ENCODE peak calls at places on chromosomes 2 and 18, in seven cellular contexts. U is cardiac fibroblast; C is CD8-positive, alpha-beta memory T cell; W is astrocyte of the cerebellum; I is iPS DF 6.9; L is upper lobe of right lung; J is left lung. N is an unnamed sample.

GRCh38 chr2:187468262-187468661 is 20.2 kb upstream of the CALCRL start:
- DNase-seq in J (no peak), C (no peak), I (no peak), L (no peak), W (no peak), U (no peak), N (no peak)

GRCh38 chr2:121099329-121100318 is 185.4 kb downstream of the TFCP2L1 start:
- DNase-seq in I (no peak), U (no peak), C (no peak), L (peak), W (no peak), J (no peak), N (no peak)

GRCh38 chr2:223856584-223856983 is 19.2 kb upstream of the AP1S3 start:
- DNase-seq in J (no peak), I (no peak), W (no peak), U (no peak), C (no peak), L (no peak), N (no peak)

GRCh38 chr2:189613650-189614420 is 33.2 kb upstream of the SLC40A1 start:
- DNase-seq in L (no peak), C (no peak), W (no peak), I (no peak), U (peak), J (no peak), N (peak)

GRCh38 chr2:178865537-178865936 is 58.3 kb upstream of the TTN start:
- DNase-seq in W (no peak), C (no peak), I (no peak), J (no peak), L (no peak), U (no peak), N (no peak)

GRCh38 chr2:8479298-8479697 is 202.6 kb upstream of the ID2 start:
- DNase-seq in W (no peak), L (no peak), C (no peak), U (peak), I (no peak), J (no peak), N (no peak)

GRCh38 chr18:23228102-23229051 is 93.1 kb downstream of the CABLES1 start:
- DNase-seq in C (peak), U (peak), I (no peak), J (no peak), L (no peak), W (no peak), N (no peak)

GRCh38 chr2:71070294-71071025 is 2.0 kb downstream of the NAGK start:
- DNase-seq in I (no peak), J (no peak), U (peak), C (no peak), W (no peak), L (no peak), N (no peak)

GRCh38 chr2:20525041-20526035 is 78.5 kb downstream of the RHOB start:
- DNase-seq in L (peak), I (no peak), W (no peak), C (no peak), J (peak), U (peak), N (no peak)

GRCh38 chr18:79448621-79449020 is 52.9 kb downstream of the NFATC1 start:
- DNase-seq in W (no peak), U (no peak), L (no peak), C (no peak), I (no peak), J (no peak), N (no peak)

GRCh38 chr18:63073481-63073880 is 246.1 kb downstream of the BCL2 start:
- DNase-seq in L (no peak), J (no peak), C (no peak), W (no peak), U (no peak), I (no peak), N (no peak)

GRCh38 chr2:55962910-55963309 is 39.3 kb upstream of the EFEMP1 start:
- DNase-seq in U (no peak), I (no peak), L (no peak), C (no peak), J (no peak), W (no peak), N (no peak)

GRCh38 chr2:235920216-235920615 is 248.0 kb downstream of the GBX2 start:
- DNase-seq in C (no peak), U (no peak), I (no peak), L (no peak), W (no peak), J (no peak), N (no peak)

GRCh38 chr18:13223341-13224148 is 5.0 kb downstream of the LDLRAD4 start:
- DNase-seq in U (no peak), C (no peak), W (no peak), I (no peak), J (no peak), L (no peak), N (no peak)

GRCh38 chr2:175205523-175205922 is 24.0 kb upstream of the ATP5MC3 start:
- DNase-seq in U (peak), L (no peak), I (no peak), W (no peak), C (no peak), J (no peak), N (no peak)

GRCh38 chr2:220489116-220489515 is 861.7 kb downstream of the SLC4A3 start:
- DNase-seq in L (no peak), U (no peak), J (no peak), W (no peak), I (no peak), C (no peak), N (no peak)

GRCh38 chr2:188659656-188660406 is 314.3 kb upstream of the COL3A1 start:
- DNase-seq in U (peak), C (no peak), W (no peak), J (no peak), I (no peak), L (no peak), N (no peak)

GRCh38 chr2:98134138-98134537 is 47.2 kb downstream of the VWA3B start:
- DNase-seq in J (peak), W (peak), U (no peak), L (peak), C (no peak), I (no peak), N (no peak)

GRCh38 chr2:121567957-121568409 is 37.3 kb downstream of the RNU4ATAC start:
- DNase-seq in I (no peak), J (no peak), U (no peak), L (no peak), W (no peak), C (no peak), N (no peak)

GRCh38 chr2:101608411-101609317 is 88.8 kb upstream of the MAP4K4 start:
- DNase-seq in L (no peak), W (no peak), U (no peak), I (no peak), J (no peak), C (no peak), N (no peak)

GRCh38 chr18:36298113-36298701 is 694 bp downstream of the FHOD3 start:
- DNase-seq in L (no peak), J (no peak), I (no peak), W (no peak), C (no peak), U (no peak), N (no peak)

GRCh38 chr2:170576296-170576695 is 138.8 kb upstream of the SP5 start:
- DNase-seq in C (no peak), U (no peak), W (no peak), L (no peak), J (no peak), I (no peak), N (no peak)

DNA sequence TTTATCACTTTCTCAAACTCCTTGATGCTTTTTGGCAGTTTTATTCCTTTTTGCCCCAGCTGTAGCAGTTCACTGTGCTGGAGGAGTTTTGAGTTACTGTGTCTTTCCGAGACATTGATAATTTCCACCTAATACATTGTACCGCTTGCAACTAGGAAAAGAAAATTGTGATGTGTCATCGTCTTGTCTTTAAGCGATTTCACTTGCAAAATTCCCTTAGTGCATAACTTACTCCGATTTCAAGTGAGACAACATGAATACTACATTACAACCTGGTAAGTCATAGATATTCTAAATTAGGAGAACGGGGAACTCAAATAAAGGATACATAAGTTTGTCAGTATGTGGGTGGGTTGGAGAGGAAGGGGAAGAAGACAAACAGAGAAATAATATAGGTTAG is 340.5 kb upstream of the KYNU start:
- DNase-seq in W (no peak), C (no peak), L (no peak), J (no peak), U (no peak), I (no peak), N (no peak)
- H3K4me3 ChIP-seq in W (no peak), C (no peak), L (no peak), J (no peak), U (no peak), I (no peak), N (no peak)

GRCh38 chr18:76564636-76565237 is 69.7 kb upstream of the ZNF516 start:
- DNase-seq in C (no peak), L (no peak), U (no peak), W (no peak), J (no peak), I (no peak), N (no peak)
- H3K4me3 ChIP-seq in C (no peak), L (peak), U (no peak), W (no peak), J (peak), I (no peak), N (peak)

GRCh38 chr2:143176606-143177005 is 47.4 kb downstream of the ARHGAP15 start:
- DNase-seq in U (peak), I (no peak), W (no peak), C (no peak), L (no peak), J (no peak), N (no peak)
- H3K4me3 ChIP-seq in U (no peak), I (no peak), W (no peak), C (peak), L (peak), J (no peak), N (no peak)

GRCh38 chr2:105790467-105791118 is 45.9 kb downstream of the NCK2 start:
- DNase-seq in U (no peak), L (no peak), J (no peak), C (no peak), I (no peak), W (no peak), N (no peak)
- H3K4me3 ChIP-seq in U (no peak), L (no peak), J (no peak), C (peak), I (no peak), W (no peak), N (no peak)

DNA sequence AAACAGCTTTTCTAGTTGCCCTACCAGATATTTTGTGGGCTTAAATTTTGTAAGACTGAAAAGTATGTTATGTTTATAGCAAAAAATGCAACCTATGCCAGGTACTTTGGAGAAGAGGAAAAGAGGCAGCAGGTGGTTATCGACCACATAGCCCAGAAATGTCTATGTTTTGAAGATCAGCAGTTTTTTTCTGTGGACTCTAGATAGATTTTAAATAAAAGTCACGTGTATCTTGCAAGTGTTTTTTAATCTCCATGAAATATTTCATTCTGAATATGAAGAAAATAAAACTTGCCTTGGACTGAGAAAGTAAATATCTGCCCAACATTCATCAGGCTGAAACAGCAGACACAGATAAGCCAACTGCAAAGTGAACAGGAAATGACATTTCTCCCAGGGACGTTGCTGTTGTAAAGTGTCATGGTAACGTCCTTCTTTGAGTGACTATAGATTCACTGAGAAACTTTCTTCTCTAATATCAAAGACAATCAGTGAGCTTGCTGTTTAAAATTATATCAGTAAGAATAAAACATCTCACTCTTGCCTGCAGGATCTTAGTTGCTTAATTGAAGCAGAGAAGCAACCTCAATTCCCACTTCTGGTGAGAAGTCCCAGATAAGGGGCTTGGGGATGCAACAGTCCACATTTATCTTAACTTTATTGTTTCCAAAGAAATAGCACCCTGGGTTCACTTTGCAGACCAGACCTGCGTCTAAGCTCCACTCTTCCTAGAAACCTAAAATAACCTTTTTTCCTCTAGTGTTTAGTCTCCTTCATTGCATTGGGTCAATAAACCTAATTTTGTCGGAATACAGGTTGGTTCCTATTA is 6.3 kb downstream of the MYOM1 start:
- DNase-seq in C (no peak), W (no peak), L (no peak), I (no peak), J (no peak), U (peak), N (no peak)
- H3K4me3 ChIP-seq in C (no peak), W (no peak), L (no peak), I (no peak), J (no peak), U (no peak), N (no peak)

GRCh38 chr2:40457846-40458245 is 6.0 kb upstream of the SLC8A1 start:
- DNase-seq in I (no peak), L (no peak), U (peak), J (no peak), C (no peak), W (no peak), N (no peak)

GRCh38 chr2:40448476-40449079 is 3.3 kb downstream of the SLC8A1 start:
- DNase-seq in U (peak), I (no peak), C (no peak), L (no peak), W (no peak), J (no peak), N (no peak)

GRCh38 chr2:40455661-40456060 is 3.8 kb upstream of the SLC8A1 start:
- DNase-seq in J (peak), C (no peak), W (no peak), I (no peak), U (no peak), L (peak), N (no peak)

GRCh38 chr2:40450066-40450841 is 1.6 kb downstream of the SLC8A1 start:
- DNase-seq in U (peak), I (no peak), W (no peak), C (no peak), L (no peak), J (no peak), N (peak)

DNA sequence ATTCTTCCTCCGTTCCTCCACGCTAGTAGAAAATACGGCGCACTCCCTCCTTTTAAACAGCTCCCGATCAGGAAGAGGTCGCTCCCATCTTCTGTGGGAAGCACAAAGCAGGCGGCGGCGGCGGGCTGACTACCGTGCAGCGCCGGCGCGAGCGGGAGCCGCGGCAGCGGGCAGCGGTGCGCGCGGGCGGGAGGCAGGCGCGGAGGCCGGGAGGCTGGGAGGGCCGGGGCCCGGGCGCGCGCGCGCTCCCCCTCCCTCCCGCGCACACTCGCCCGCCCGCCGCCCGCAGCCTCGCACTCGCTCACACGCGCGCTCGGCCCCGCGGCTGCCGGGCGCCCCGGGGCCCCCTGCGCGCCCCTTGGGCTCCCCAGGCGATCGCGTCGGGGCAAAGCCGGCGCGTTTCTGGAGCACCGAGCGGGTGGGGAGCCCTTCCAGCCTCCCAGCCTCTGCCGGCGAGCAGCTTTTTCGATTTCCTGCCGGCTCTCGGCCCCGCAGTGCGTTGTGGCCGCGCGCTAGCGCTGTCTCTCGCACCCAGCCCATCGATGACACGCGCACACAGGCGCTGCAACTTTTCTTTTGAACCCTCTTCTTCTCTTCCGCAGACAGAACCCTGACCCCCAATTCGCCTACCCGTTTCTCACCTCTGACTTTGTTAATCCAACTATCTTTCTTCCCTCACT is at the start of gene SLC8A1:
- DNase-seq in J (peak), C (no peak), I (no peak), L (peak), U (peak), W (no peak), N (no peak)
- H3K4me3 ChIP-seq in J (peak), C (no peak), I (peak), L (peak), U (peak), W (peak), N (peak)

GRCh38 chr2:45836316-45836715 is 184.8 kb downstream of the PRKCE start:
- DNase-seq in L (no peak), W (no peak), U (no peak), J (no peak), I (no peak), C (no peak), N (no peak)

GRCh38 chr2:45839388-45840251 is 188.1 kb downstream of the PRKCE start:
- DNase-seq in W (no peak), U (peak), C (no peak), J (no peak), L (no peak), I (no peak), N (no peak)

GRCh38 chr2:45840481-45840880 is 189.0 kb downstream of the PRKCE start:
- DNase-seq in J (no peak), L (no peak), I (no peak), U (no peak), W (no peak), C (no peak), N (no peak)

GRCh38 chr2:45836740-45837139 is 185.3 kb downstream of the PRKCE start:
- DNase-seq in C (no peak), W (no peak), J (no peak), L (no peak), U (no peak), I (no peak), N (no peak)

DNA sequence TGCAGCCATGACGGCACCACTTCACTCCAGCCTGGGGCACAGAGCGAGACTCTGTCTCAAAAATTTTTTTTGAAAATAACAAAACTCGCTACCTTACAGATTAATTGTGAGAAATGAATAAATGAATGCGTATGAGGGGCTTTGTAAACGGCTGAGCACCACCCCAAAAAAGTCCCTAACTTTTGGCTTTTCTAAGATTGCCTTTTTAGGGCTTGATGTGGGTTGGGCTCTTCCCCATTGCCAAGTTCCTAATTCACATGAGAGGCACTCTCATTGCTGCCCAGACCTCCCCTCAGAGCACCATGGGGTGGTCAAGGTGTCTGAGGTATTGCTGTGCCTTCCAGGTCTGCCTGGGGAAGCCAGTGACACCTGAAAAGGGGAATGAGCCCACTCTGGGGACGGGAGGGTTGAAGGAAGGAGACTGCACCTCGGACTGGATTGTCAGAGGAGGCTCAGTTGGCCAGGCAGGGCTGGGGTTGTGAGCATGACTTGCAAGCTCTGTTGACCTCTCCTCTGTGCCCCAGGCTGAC is 186.4 kb downstream of the PRKCE start:
- DNase-seq in C (no peak), W (no peak), U (no peak), L (no peak), I (no peak), J (no peak), N (no peak)
- H3K4me3 ChIP-seq in C (no peak), W (no peak), U (no peak), L (no peak), I (no peak), J (no peak), N (no peak)